ENCODE peak calls at places on chromosomes 4 and X, in six cellular contexts. I is Panc1, H is A673, L is left ventricle myocardium inferior, J is left lung, B is mammary epithelial cell. D is an unnamed sample.

GRCh38 chrX:103629295-103630170 is 758 bp downstream of the TCEAL1 start:
- DNase-seq in I (peak; percentile 58), H (peak; percentile 73), L (peak; percentile 62), J (peak; percentile 65), B (peak; percentile 46), D (no peak)

GRCh38 chr4:123120473-123120872 is 198.1 kb upstream of the NUDT6 start:
- DNase-seq in I (peak; percentile 76), H (no peak), L (no peak), J (no peak), B (peak; percentile 52), D (peak; percentile 81)

GRCh38 chrX:19070555-19070994 is 51.7 kb downstream of the ADGRG2 start:
- DNase-seq in I (no peak), H (no peak), L (peak; percentile 16), J (no peak), B (no peak), D (no peak)

GRCh38 chr4:29708473-29708872 is 1011.7 kb upstream of the PCDH7 start:
- DNase-seq in I (no peak), H (peak; percentile 11), L (no peak), J (no peak), B (peak; percentile 8), D (peak; percentile 90)

GRCh38 chrX:69232945-69233344 is 67.7 kb upstream of the PJA1 start:
- DNase-seq in I (no peak), H (peak; percentile 88), L (no peak), J (no peak), B (no peak), D (no peak)

GRCh38 chrX:135484636-135485289 is 35.7 kb upstream of the INTS6L start:
- DNase-seq in I (peak; percentile 32), H (peak; percentile 65), L (no peak), J (no peak), B (peak; percentile 19), D (peak; percentile 4)

GRCh38 chr4:8176547-8177399 is 18.2 kb upstream of the ABLIM2 start:
- DNase-seq in I (peak; percentile 42), H (peak; percentile 58), L (no peak), J (no peak), B (peak; percentile 51), D (peak; percentile 41)

GRCh38 chr4:8915201-8916200 is 43.9 kb upstream of the HMX1 start:
- DNase-seq in I (no peak), H (no peak), L (no peak), J (peak; percentile 22), B (no peak), D (no peak)

GRCh38 chr4:40289366-40290188 is 45.6 kb upstream of the CHRNA9 start:
- DNase-seq in I (no peak), H (peak; percentile 33), L (no peak), J (no peak), B (no peak), D (peak; percentile 45)

GRCh38 chr4:2570551-2571222 is 34.2 kb downstream of the FAM193A start:
- DNase-seq in I (no peak), H (no peak), L (peak; percentile 24), J (no peak), B (no peak), D (no peak)

GRCh38 chrX:70434352-70434866 is 10.2 kb upstream of the DLG3 start:
- DNase-seq in I (peak; percentile 41), H (peak; percentile 85), L (peak; percentile 87), J (peak; percentile 90), B (peak; percentile 76), D (peak; percentile 73)

GRCh38 chrX:151984328-151984727 is 9.9 kb upstream of the GABRE start:
- DNase-seq in I (peak; percentile 27), H (no peak), L (no peak), J (no peak), B (peak; percentile 84), D (peak; percentile 79)

GRCh38 chr4:84379881-84380618 is 119.0 kb downstream of the NKX6-1 start:
- DNase-seq in I (no peak), H (peak; percentile 17), L (no peak), J (no peak), B (peak; percentile 12), D (peak; percentile 9)

GRCh38 chrX:46626566-46626965 is 53.0 kb downstream of the CHST7 start:
- DNase-seq in I (no peak), H (peak; percentile 40), L (no peak), J (peak; percentile 44), B (no peak), D (no peak)

GRCh38 chrX:107935664-107936433 is 46.3 kb downstream of the TEX13B start:
- DNase-seq in I (peak; percentile 8), H (peak; percentile 3), L (no peak), J (no peak), B (peak; percentile 60), D (peak; percentile 74)

GRCh38 chr4:85777908-85778808 is 303.2 kb downstream of the ARHGAP24 start:
- DNase-seq in I (no peak), H (no peak), L (no peak), J (no peak), B (no peak), D (no peak)

GRCh38 chr4:108360857-108361820 is 192.4 kb upstream of the LEF1 start:
- DNase-seq in I (no peak), H (peak; percentile 14), L (no peak), J (no peak), B (peak; percentile 52), D (peak; percentile 28)

GRCh38 chr4:108359936-108360681 is 191.4 kb upstream of the LEF1 start:
- DNase-seq in I (no peak), H (no peak), L (no peak), J (no peak), B (no peak), D (no peak)

GRCh38 chr4:108365551-108365950 is 196.8 kb upstream of the LEF1 start:
- DNase-seq in I (no peak), H (no peak), L (no peak), J (no peak), B (no peak), D (no peak)

GRCh38 chr4:108359130-108359709 is 190.5 kb upstream of the LEF1 start:
- DNase-seq in I (no peak), H (no peak), L (no peak), J (no peak), B (no peak), D (no peak)

DNA sequence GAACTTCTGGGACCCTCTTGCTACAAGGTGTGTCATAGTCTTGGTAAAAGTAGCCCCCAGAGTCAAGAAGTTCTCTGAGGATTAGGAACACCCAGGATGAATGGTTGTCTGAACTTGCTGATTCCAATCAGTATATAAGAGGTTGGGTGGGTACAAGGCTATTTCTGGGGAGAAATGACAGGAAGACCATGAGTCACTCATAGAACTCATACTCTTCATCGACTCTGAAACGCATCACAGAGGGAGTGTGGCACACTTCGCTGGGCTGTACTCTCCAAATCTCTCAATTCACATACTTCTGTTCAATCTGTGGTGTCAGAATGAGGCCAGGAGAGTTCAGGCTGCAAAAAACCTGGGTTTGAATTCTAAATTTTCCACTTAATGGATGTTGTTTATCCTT is 193.2 kb upstream of the LEF1 start:
- DNase-seq in I (no peak), H (no peak), L (no peak), J (no peak), B (no peak), D (no peak)
- TF ChIP-seq CTCF in I (no peak), H (no peak), L (no peak), J (no peak), B (no peak), D (no peak)

GRCh38 chr4:42327323-42327722 is 70.0 kb upstream of the SHISA3 start:
- DNase-seq in I (no peak), H (no peak), L (peak; percentile 33), J (no peak), B (no peak), D (no peak)
- H3K27me3 ChIP-seq in I (no peaks in the 10 kb centered on the region), H (no peaks in the 10 kb centered on the region), L (no peaks in the 10 kb centered on the region), J (no peaks in the 10 kb centered on the region), B (no peaks in the 10 kb centered on the region), D (no peaks in the 10 kb centered on the region)

GRCh38 chrX:12446342-12447075 is 308.2 kb downstream of the FRMPD4 start:
- DNase-seq in I (no peak), H (no peak), L (no peak), J (no peak), B (peak; percentile 85), D (peak; percentile 81)

GRCh38 chrX:12452268-12452667 is 314.0 kb downstream of the FRMPD4 start:
- DNase-seq in I (no peak), H (no peak), L (no peak), J (no peak), B (no peak), D (no peak)

GRCh38 chrX:12443534-12444098 is 305.3 kb downstream of the FRMPD4 start:
- DNase-seq in I (no peak), H (no peak), L (no peak), J (no peak), B (no peak), D (no peak)

DNA sequence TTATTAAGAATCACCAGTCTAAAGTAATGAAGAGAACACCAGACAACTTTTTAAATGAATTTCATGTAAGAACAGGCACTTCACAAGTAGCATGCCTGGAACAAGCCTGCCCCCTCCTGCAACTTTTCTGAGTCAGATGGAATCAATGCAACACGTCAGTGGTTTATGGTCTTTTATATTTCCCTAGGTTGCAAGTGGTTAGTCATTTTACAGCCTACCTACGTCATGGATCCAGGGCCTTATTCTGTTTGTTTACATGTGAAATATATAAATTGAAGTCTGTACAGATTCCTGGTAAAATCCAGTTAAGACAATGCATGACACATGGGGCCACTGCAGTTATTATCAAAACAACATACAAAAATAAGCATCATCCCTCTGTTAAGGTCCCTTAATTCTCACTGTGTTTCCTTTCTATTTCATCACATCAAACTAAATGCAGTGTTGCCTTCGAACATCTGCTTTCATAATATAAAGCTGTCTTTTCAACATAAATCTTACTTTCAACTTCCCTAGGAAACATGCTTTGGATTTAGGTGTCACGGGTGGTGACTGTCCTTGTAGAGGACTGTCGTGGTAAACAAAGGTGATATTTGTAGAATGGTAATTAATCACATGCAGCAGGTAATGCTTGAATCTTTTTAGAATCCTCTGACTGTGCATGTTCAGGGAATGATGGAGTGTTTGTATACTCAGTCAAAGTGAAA is 309.3 kb downstream of the FRMPD4 start:
- DNase-seq in I (no peak), H (no peak), L (no peak), J (no peak), B (peak; percentile 91), D (peak; percentile 89)
- TF ChIP-seq CTCF in I (no peak), H (no peak), L (peak; percentile 14), J (no peak), B (peak; percentile 46), D (peak; percentile 69)

DNA sequence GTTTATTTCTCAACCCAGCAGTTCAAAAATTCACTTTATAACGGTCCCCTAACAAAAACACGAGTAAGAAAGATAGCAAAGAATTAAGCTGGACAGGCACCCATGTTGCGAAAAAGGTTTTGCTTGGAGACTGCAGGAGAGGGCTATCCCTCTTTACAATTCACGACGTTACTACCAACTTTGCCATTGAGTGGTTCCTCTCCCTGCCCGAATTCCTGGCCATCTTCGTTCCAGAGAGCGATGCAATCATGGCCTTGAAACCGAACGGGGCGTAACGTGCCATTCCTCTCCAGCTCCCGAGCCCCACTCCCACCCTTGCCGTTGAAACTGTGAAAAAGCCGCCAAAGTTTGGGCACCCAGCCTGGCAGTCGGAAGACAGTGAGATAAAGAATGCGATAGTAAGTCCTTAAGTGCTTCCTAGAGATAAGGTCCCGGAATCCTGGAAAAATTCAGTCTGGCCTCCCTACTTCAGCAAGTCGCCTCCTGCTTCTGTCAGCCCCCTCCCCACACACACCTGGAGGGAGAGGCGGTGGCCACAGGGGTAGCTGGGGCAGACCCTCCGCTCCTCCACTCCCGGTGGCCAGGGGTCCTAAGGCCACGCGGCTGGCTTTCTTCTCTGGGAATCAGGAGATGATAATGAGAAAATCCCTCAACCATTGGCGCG is 65.2 kb downstream of the FBXO8 start:
- DNase-seq in I (no peak), H (no peak), L (no peak), J (no peak), B (no peak), D (no peak)
- H3K27me3 ChIP-seq in I (no peaks in the 10 kb centered on the region), H (no peaks in the 10 kb centered on the region), L (peaks cover 63% of the 10 kb centered on the region), J (peaks cover 71% of the 10 kb centered on the region), B (peaks cover 42% of the 10 kb centered on the region), D (peaks cover 97% of the 10 kb centered on the region)